ENCODE peak calls at places on chromosomes 2 and 18, in seven cellular contexts. K is AG10803, N is astrocyte of the cerebellum, W is Panc1, X is suprapubic skin, O is WTC11, D is heart left ventricle. U is an unnamed sample.

GRCh38 chr2:21890041-21890440 is 766.3 kb downstream of the TDRD15 start:
- DNase-seq in O (no peak), N (no peak), K (no peak), W (no peak), X (no peak), D (no peak), U (no peak)

GRCh38 chr2:157672129-157672528 is 43.5 kb upstream of the ACVR1C start:
- DNase-seq in W (no peak), D (no peak), O (no peak), K (no peak), X (no peak), N (no peak), U (no peak)

GRCh38 chr2:203327918-203328734 is at the start of gene ABI2:
- DNase-seq in N (peak), D (peak), X (peak), W (no peak), O (peak), K (peak), U (peak)

GRCh38 chr18:73556904-73557303 is 590.7 kb downstream of the FBXO15 start:
- DNase-seq in D (no peak), W (no peak), X (no peak), O (no peak), K (no peak), N (no peak), U (no peak)

GRCh38 chr2:26068602-26069298 is 34.9 kb downstream of the RAB10 start:
- DNase-seq in N (peak), X (no peak), K (peak), D (no peak), W (peak), O (no peak), U (no peak)

GRCh38 chr2:152099655-152100050 is 809 bp upstream of the CACNB4 start:
- DNase-seq in N (no peak), D (no peak), W (no peak), K (no peak), O (no peak), X (no peak), U (no peak)

GRCh38 chr2:215917953-215918620 is 95.3 kb downstream of the MREG start:
- DNase-seq in O (no peak), W (no peak), K (peak), X (no peak), D (no peak), N (peak), U (no peak)

GRCh38 chr18:48031011-48031480 is 100.6 kb upstream of the SMAD2 start:
- DNase-seq in N (peak), O (peak), X (peak), D (peak), K (peak), W (no peak), U (peak)

GRCh38 chr2:51723716-51724115 is 691.8 kb upstream of the NRXN1 start:
- DNase-seq in N (peak), W (no peak), X (no peak), D (no peak), O (no peak), K (no peak), U (no peak)

GRCh38 chr2:78355967-78356366 is 669.5 kb upstream of the REG3G start:
- DNase-seq in N (no peak), D (no peak), O (no peak), X (peak), W (no peak), K (no peak), U (no peak)

GRCh38 chr2:204635478-204635877 is 90.2 kb downstream of the PARD3B start:
- DNase-seq in X (no peak), D (no peak), W (no peak), K (no peak), N (no peak), O (no peak), U (no peak)

GRCh38 chr2:194087089-194087488 is 1569.9 kb upstream of the SLC39A10 start:
- DNase-seq in W (no peak), D (no peak), X (no peak), O (no peak), K (no peak), N (no peak), U (no peak)

GRCh38 chr2:636649-637405 is 40.4 kb downstream of the TMEM18 start:
- DNase-seq in D (peak), O (peak), W (no peak), N (peak), K (peak), X (peak), U (peak)

GRCh38 chr18:79905389-79905911 is 46.0 kb downstream of the SLC66A2 start:
- DNase-seq in K (peak), W (no peak), N (no peak), X (peak), O (no peak), D (no peak), U (no peak)

GRCh38 chr2:241214766-241215165 is 26.3 kb downstream of the ANO7 start:
- DNase-seq in W (no peak), K (no peak), D (no peak), X (no peak), N (no peak), O (no peak), U (no peak)

GRCh38 chr18:67517224-67517765 is 775 bp upstream of the DSEL start:
- DNase-seq in D (peak), O (no peak), K (peak), N (no peak), X (no peak), W (no peak), U (no peak)

GRCh38 chr2:132752421-132753206 is 82.6 kb upstream of the LYPD1 start:
- DNase-seq in K (no peak), X (no peak), W (no peak), O (no peak), N (no peak), D (no peak), U (no peak)

GRCh38 chr2:33242845-33243244 is 233.6 kb upstream of the RASGRP3 start:
- DNase-seq in X (no peak), K (peak), W (no peak), O (no peak), D (no peak), N (peak), U (no peak)

GRCh38 chr18:56000041-56000440 is 412.0 kb upstream of the TCF4 start:
- DNase-seq in W (no peak), N (no peak), D (no peak), O (no peak), K (peak), X (no peak), U (no peak)

GRCh38 chr18:35949090-35949489 is 23.4 kb upstream of the RMP24 start:
- DNase-seq in K (no peak), W (no peak), N (no peak), D (no peak), X (no peak), O (no peak), U (no peak)

GRCh38 chr2:38720613-38721241 is 30.4 kb downstream of the SRSF7 start:
- DNase-seq in W (no peak), X (no peak), K (peak), O (no peak), N (peak), D (peak), U (no peak)

GRCh38 chr2:118089015-118089800 is 937 bp downstream of the INSIG2 start:
- DNase-seq in K (peak), O (no peak), X (no peak), W (no peak), D (peak), N (peak), U (peak)

GRCh38 chr2:26575836-26576564 is 65.2 kb downstream of the CIB4 start:
- DNase-seq in N (no peak), X (no peak), D (no peak), W (no peak), O (no peak), K (no peak), U (no peak)

GRCh38 chr2:212814941-212815340 is 276.3 kb upstream of the ERBB4 start:
- DNase-seq in K (no peak), X (no peak), D (no peak), O (no peak), N (no peak), W (no peak), U (no peak)

GRCh38 chr2:176494949-176495353 is 225.7 kb downstream of the MTX2 start:
- DNase-seq in N (no peak), W (no peak), X (peak), O (no peak), K (peak), D (no peak), U (no peak)

GRCh38 chr18:13335903-13336302 is 117.3 kb downstream of the LDLRAD4 start:
- DNase-seq in W (no peak), X (no peak), O (no peak), D (no peak), K (no peak), N (no peak), U (no peak)

GRCh38 chr2:172246649-172247048 is 143.9 kb upstream of the DLX2 start:
- DNase-seq in W (no peak), K (no peak), D (no peak), N (no peak), X (no peak), O (no peak), U (no peak)

GRCh38 chr2:150872919-150873772 is 385.7 kb upstream of the RND3 start:
- DNase-seq in X (no peak), D (no peak), O (peak), K (peak), W (no peak), N (no peak), U (no peak)

GRCh38 chr2:191126386-191126785 is 24.4 kb downstream of the STAT4 start:
- DNase-seq in W (no peak), X (no peak), D (no peak), N (no peak), K (no peak), O (no peak), U (no peak)

GRCh38 chr18:944440-944839 is 39.8 kb downstream of the ADCYAP1 start:
- DNase-seq in W (no peak), O (no peak), N (peak), K (peak), X (no peak), D (no peak), U (no peak)

GRCh38 chr2:173959358-173959884 is 5.8 kb downstream of the SP3 start:
- DNase-seq in O (peak), N (no peak), K (no peak), D (no peak), X (no peak), W (no peak), U (no peak)

GRCh38 chr2:99278793-99279291 is 22.2 kb downstream of the LYG1 start:
- DNase-seq in D (no peak), O (no peak), X (no peak), N (peak), K (peak), W (no peak), U (no peak)

GRCh38 chr2:54709341-54709809 is 14.1 kb upstream of the EML6 start:
- DNase-seq in O (peak), W (no peak), X (peak), K (no peak), N (no peak), D (peak), U (no peak)

GRCh38 chr2:227610123-227610522 is 4.5 kb downstream of the SCYGR3 start:
- DNase-seq in W (no peak), X (no peak), K (no peak), N (no peak), O (no peak), D (no peak), U (no peak)

GRCh38 chr2:120421830-120422175 is 75.9 kb downstream of the INHBB start:
- DNase-seq in X (no peak), W (no peak), O (no peak), N (no peak), K (no peak), D (no peak), U (no peak)

GRCh38 chr2:230642966-230643365 is 69.7 kb upstream of the CAB39 start:
- DNase-seq in W (no peak), X (peak), K (no peak), N (no peak), O (no peak), D (no peak), U (no peak)

GRCh38 chr2:238136820-238137537 is 1.5 kb upstream of the KLHL30 start:
- DNase-seq in D (no peak), W (no peak), K (peak), N (no peak), X (no peak), O (no peak), U (no peak)

GRCh38 chr18:29078272-29078671 is 901.3 kb upstream of the CDH2 start:
- DNase-seq in D (peak), K (no peak), N (no peak), W (no peak), O (no peak), X (no peak), U (no peak)

GRCh38 chr2:47193607-47194006 is 38.5 kb upstream of the STPG4 start:
- DNase-seq in O (no peak), K (no peak), X (no peak), D (no peak), N (no peak), W (no peak), U (no peak)

GRCh38 chr2:148967484-148967883 is 71.0 kb upstream of the LYPD6B start:
- DNase-seq in D (no peak), K (no peak), O (no peak), W (no peak), N (no peak), X (no peak), U (no peak)
- TF ChIP-seq CTCF in D (no peak), K (no peak), O (no peak), W (peak), N (no peak), X (no peak), U (no peak)

DNA sequence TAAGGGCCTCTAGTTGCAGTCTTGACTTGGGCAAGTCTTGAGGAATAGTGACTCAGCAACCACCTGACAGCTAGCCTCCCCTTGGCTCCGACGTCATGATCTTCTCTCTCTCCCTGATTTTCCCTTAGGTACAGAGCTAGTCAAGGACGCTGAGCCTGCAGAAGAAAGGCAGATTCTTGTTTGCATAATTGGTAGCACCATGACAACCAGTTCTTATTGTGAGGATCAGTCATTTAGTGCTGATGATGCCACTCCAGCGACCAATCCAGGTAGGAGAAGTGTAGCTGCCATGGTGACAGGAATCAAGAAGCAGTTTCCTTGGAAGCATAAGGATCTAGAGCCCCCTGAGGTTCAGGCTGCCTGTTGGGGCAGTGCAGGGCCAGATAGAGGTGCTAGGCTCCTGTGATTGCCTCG is 2.8 kb upstream of the RESP18 start:
- DNase-seq in O (peak), D (no peak), N (no peak), W (no peak), X (no peak), K (no peak), U (no peak)
- TF ChIP-seq CTCF in O (no peak), D (no peak), N (no peak), W (no peak), X (no peak), K (no peak), U (no peak)

GRCh38 chr2:105789745-105790466 is 45.2 kb downstream of the NCK2 start:
- DNase-seq in D (peak), N (no peak), X (no peak), O (no peak), W (no peak), K (peak), U (no peak)
- TF ChIP-seq CTCF in D (peak), N (no peak), X (no peak), O (no peak), W (no peak), K (peak), U (no peak)

GRCh38 chr18:49340446-49340845 is 120.0 kb downstream of the DYM start:
- DNase-seq in N (peak), W (no peak), O (no peak), D (no peak), K (peak), X (no peak), U (no peak)

GRCh38 chr18:49343179-49343578 is 117.3 kb downstream of the DYM start:
- DNase-seq in O (no peak), D (no peak), K (no peak), N (no peak), X (no peak), W (no peak), U (no peak)

GRCh38 chr18:49335677-49336076 is 124.8 kb downstream of the DYM start:
- DNase-seq in X (no peak), K (no peak), N (no peak), W (no peak), O (peak), D (no peak), U (peak)

GRCh38 chr18:49342690-49343089 is 117.8 kb downstream of the DYM start:
- DNase-seq in D (no peak), N (no peak), K (no peak), O (no peak), X (no peak), W (peak), U (no peak)

GRCh38 chr18:49339146-49339545 is 121.3 kb downstream of the DYM start:
- DNase-seq in W (no peak), K (no peak), N (no peak), O (no peak), X (no peak), D (no peak), U (no peak)
- TF ChIP-seq CTCF in W (no peak), K (no peak), N (no peak), O (no peak), X (no peak), D (no peak), U (no peak)

DNA sequence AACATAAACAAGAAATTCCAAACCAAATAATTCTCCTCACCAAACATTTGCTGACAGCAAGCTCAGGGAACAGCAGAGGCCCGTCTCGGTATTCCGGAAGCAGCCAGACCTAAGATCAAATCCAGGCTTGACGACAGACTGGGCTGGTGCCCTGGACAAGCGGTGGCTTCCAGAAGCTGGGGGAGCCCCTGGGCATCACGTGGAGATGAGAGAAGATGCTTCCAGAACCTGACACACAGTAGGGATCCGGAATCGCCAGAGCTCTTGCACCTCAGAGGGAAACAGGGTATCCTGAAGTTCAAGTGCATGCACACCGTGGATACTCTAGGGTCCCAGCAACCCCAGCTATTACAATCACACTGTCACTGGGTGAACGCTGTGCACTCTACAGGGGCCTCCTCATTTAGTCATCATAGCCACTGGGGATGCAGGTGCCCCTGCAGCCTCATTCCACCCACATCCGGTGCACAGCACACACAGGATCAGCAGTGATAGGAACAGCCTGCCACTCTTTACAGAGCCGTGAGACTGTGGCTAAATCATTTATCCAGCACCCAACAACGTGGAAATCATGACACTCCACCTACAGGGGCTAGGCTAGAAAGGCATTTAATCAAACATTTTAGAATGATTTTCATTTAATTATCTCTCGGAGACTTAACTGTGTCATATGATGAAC is 102.6 kb downstream of the HDAC4 start:
- DNase-seq in K (no peak), N (no peak), X (peak), O (no peak), W (no peak), D (no peak), U (no peak)
- TF ChIP-seq CTCF in K (no peak), N (no peak), X (no peak), O (no peak), W (no peak), D (no peak), U (no peak)

GRCh38 chr2:30475542-30475941 is 28.5 kb downstream of the LCLAT1 start:
- DNase-seq in D (no peak), O (no peak), W (no peak), K (no peak), N (no peak), X (no peak), U (no peak)
- TF ChIP-seq CTCF in D (peak), O (no peak), W (no peak), K (peak), N (no peak), X (no peak), U (no peak)

U was measured in endothelial cell.